ENCODE peak calls at places on chromosome 15, in eight cellular contexts. Z, T, H, R, P, Q, L and D are unnamed samples.

GRCh38 chr15:96365781-96366525 is 35.5 kb downstream of the NR2F2 start:
- DNase-seq in Z (no peak), T (no peak), H (no peak), R (no peak), P (no peak), Q (no peak), L (no peak), D (no peak)

GRCh38 chr15:45254405-45255293 is 2.6 kb downstream of the SLC28A2 start:
- DNase-seq in Z (peak; percentile 50), T (no peak), H (no peak), R (peak; percentile 40), P (no peak), Q (no peak), L (no peak), D (no peak)

GRCh38 chr15:82020588-82020987 is 25.2 kb downstream of the MEX3B start:
- DNase-seq in Z (no peak), T (no peak), H (no peak), R (no peak), P (no peak), Q (no peak), L (no peak), D (no peak)

GRCh38 chr15:81030368-81030739 is 29.6 kb downstream of the TLNRD1 start:
- DNase-seq in Z (no peak), T (no peak), H (no peak), R (no peak), P (no peak), Q (no peak), L (no peak), D (no peak)

GRCh38 chr15:29418178-29418577 is 148.6 kb upstream of the NSMCE3 start:
- DNase-seq in Z (no peak), T (no peak), H (no peak), R (no peak), P (no peak), Q (no peak), L (no peak), D (no peak)

GRCh38 chr15:68054658-68055223 is 626 bp downstream of the PIAS1 start:
- DNase-seq in Z (peak; percentile 69), T (peak; percentile 78), H (no peak), R (peak; percentile 65), P (no peak), Q (peak; percentile 8), L (peak; percentile 11), D (no peak)

GRCh38 chr15:51516291-51516690 is 106.3 kb downstream of the DMXL2 start:
- DNase-seq in Z (no peak), T (no peak), H (no peak), R (no peak), P (no peak), Q (no peak), L (no peak), D (no peak)

GRCh38 chr15:78454992-78455391 is 17.0 kb downstream of the IREB2 start:
- DNase-seq in Z (no peak), T (peak; percentile 82), H (no peak), R (no peak), P (no peak), Q (no peak), L (no peak), D (no peak)

GRCh38 chr15:31255176-31255510 is 71.5 kb upstream of the KLF13 start:
- DNase-seq in Z (no peak), T (no peak), H (no peak), R (no peak), P (no peak), Q (no peak), L (no peak), D (no peak)